ENCODE peak calls at places on chromosomes 13 and 19, in four cellular contexts. One of them, this sample, is unnamed.

GRCh38 chr19:11196406-11197287 is 698 bp downstream of the KANK2 start:
- DNase-seq in WERI-Rb-1: peak; percentile 49
- DNase-seq in cardiac muscle cell: peak; percentile 53
- DNase-seq in brain microvascular endothelial cell: no peak
- DNase-seq in this sample: peak; percentile 75

GRCh38 chr13:27765650-27766049 is 26.6 kb upstream of the GSX1 start:
- DNase-seq in WERI-Rb-1: no peak
- DNase-seq in brain microvascular endothelial cell: no peak
- DNase-seq in cardiac muscle cell: no peak
- DNase-seq in this sample: no peak

GRCh38 chr19:459724-460511 is 915 bp downstream of the SHC2 start:
- DNase-seq in brain microvascular endothelial cell: no peak
- DNase-seq in cardiac muscle cell: peak; percentile 79
- DNase-seq in WERI-Rb-1: peak; percentile 75
- DNase-seq in this sample: peak; percentile 79

GRCh38 chr13:75759531-75759930 is 123.4 kb downstream of the LMO7 start:
- DNase-seq in brain microvascular endothelial cell: no peak
- DNase-seq in cardiac muscle cell: no peak
- DNase-seq in WERI-Rb-1: no peak
- DNase-seq in this sample: no peak

GRCh38 chr13:62879071-62879470 is 1463.4 kb upstream of the PCDH20 start:
- DNase-seq in cardiac muscle cell: no peak
- DNase-seq in brain microvascular endothelial cell: peak; percentile 12
- DNase-seq in WERI-Rb-1: no peak
- DNase-seq in this sample: no peak

GRCh38 chr13:114282143-114282685 is 813 bp downstream of the UPF3A start:
- DNase-seq in cardiac muscle cell: peak; percentile 73
- DNase-seq in WERI-Rb-1: peak; percentile 58
- DNase-seq in brain microvascular endothelial cell: peak; percentile 17
- DNase-seq in this sample: peak; percentile 45

GRCh38 chr13:32022292-32022691 is 9.3 kb upstream of the FRY start:
- DNase-seq in WERI-Rb-1: peak; percentile 90
- DNase-seq in cardiac muscle cell: peak; percentile 35
- DNase-seq in brain microvascular endothelial cell: no peak
- DNase-seq in this sample: no peak

GRCh38 chr13:28583661-28584091 is 75.3 kb upstream of the POMP start:
- DNase-seq in WERI-Rb-1: no peak
- DNase-seq in cardiac muscle cell: no peak
- DNase-seq in brain microvascular endothelial cell: peak; percentile 32
- DNase-seq in this sample: no peak

GRCh38 chr13:93398167-93398566 is 171.6 kb downstream of the GPC6 start:
- DNase-seq in WERI-Rb-1: no peak
- DNase-seq in cardiac muscle cell: no peak
- DNase-seq in brain microvascular endothelial cell: peak; percentile 12
- DNase-seq in this sample: no peak

GRCh38 chr13:27372896-27373295 is 51.5 kb upstream of the GTF3A start:
- DNase-seq in brain microvascular endothelial cell: no peak
- DNase-seq in cardiac muscle cell: peak; percentile 27
- DNase-seq in WERI-Rb-1: peak; percentile 73
- DNase-seq in this sample: peak; percentile 81

GRCh38 chr13:110361365-110361911 is 54.4 kb downstream of the COL4A2 start:
- DNase-seq in WERI-Rb-1: peak; percentile 7
- DNase-seq in brain microvascular endothelial cell: peak; percentile 100
- DNase-seq in cardiac muscle cell: peak; percentile 42
- DNase-seq in this sample: no peak

GRCh38 chr19:51546650-51547396 is 15.4 kb upstream of the SIGLEC6 start:
- DNase-seq in brain microvascular endothelial cell: peak; percentile 90
- DNase-seq in WERI-Rb-1: no peak
- DNase-seq in cardiac muscle cell: no peak
- DNase-seq in this sample: no peak

GRCh38 chr13:44273991-44274810 is 99.4 kb upstream of the SERP2 start:
- DNase-seq in cardiac muscle cell: no peak
- DNase-seq in brain microvascular endothelial cell: no peak
- DNase-seq in WERI-Rb-1: no peak
- DNase-seq in this sample: no peak

GRCh38 chr19:3359850-3360493 is 6.4 kb upstream of the NFIC start:
- DNase-seq in WERI-Rb-1: no peak
- DNase-seq in brain microvascular endothelial cell: no peak
- DNase-seq in cardiac muscle cell: peak; percentile 77
- DNase-seq in this sample: no peak

GRCh38 chr19:16061943-16062342 is 14.4 kb upstream of the TPM4 start:
- DNase-seq in brain microvascular endothelial cell: no peak
- DNase-seq in cardiac muscle cell: no peak
- DNase-seq in WERI-Rb-1: no peak
- DNase-seq in this sample: no peak

GRCh38 chr19:47661161-47661560 is 52.1 kb upstream of the EHD2 start:
- DNase-seq in WERI-Rb-1: no peak
- DNase-seq in cardiac muscle cell: no peak
- DNase-seq in brain microvascular endothelial cell: no peak
- DNase-seq in this sample: no peak

GRCh38 chr13:98523455-98524102 is 53.3 kb downstream of the STK24 start:
- DNase-seq in WERI-Rb-1: no peak
- DNase-seq in brain microvascular endothelial cell: no peak
- DNase-seq in cardiac muscle cell: no peak
- DNase-seq in this sample: no peak

GRCh38 chr13:94263038-94263437 is 216.4 kb downstream of the DCT start:
- DNase-seq in WERI-Rb-1: no peak
- DNase-seq in brain microvascular endothelial cell: no peak
- DNase-seq in cardiac muscle cell: no peak
- DNase-seq in this sample: no peak

GRCh38 chr19:55179570-55180484 is at the start of gene SYT5:
- DNase-seq in brain microvascular endothelial cell: no peak
- DNase-seq in cardiac muscle cell: peak; percentile 71
- DNase-seq in WERI-Rb-1: peak; percentile 32
- DNase-seq in this sample: peak; percentile 67

GRCh38 chr13:104008075-104008474 is 941.9 kb upstream of the SLC10A2 start:
- DNase-seq in WERI-Rb-1: peak; percentile 16
- DNase-seq in brain microvascular endothelial cell: no peak
- DNase-seq in cardiac muscle cell: no peak
- DNase-seq in this sample: no peak

GRCh38 chr13:76516013-76516412 is 370.2 kb downstream of the KCTD12 start:
- DNase-seq in brain microvascular endothelial cell: peak; percentile 92
- DNase-seq in cardiac muscle cell: no peak
- DNase-seq in WERI-Rb-1: no peak
- DNase-seq in this sample: no peak

GRCh38 chr13:110201114-110201513 is 105.8 kb downstream of the COL4A1 start:
- DNase-seq in cardiac muscle cell: no peak
- DNase-seq in brain microvascular endothelial cell: no peak
- DNase-seq in WERI-Rb-1: no peak
- DNase-seq in this sample: no peak

GRCh38 chr19:2475018-2475701 is 767 bp upstream of the GADD45B start:
- DNase-seq in WERI-Rb-1: no peak
- DNase-seq in cardiac muscle cell: peak; percentile 61
- DNase-seq in brain microvascular endothelial cell: peak; percentile 58
- DNase-seq in this sample: peak; percentile 87

GRCh38 chr13:110368408-110368807 is 61.3 kb downstream of the COL4A2 start:
- DNase-seq in cardiac muscle cell: no peak
- DNase-seq in WERI-Rb-1: no peak
- DNase-seq in brain microvascular endothelial cell: no peak
- DNase-seq in this sample: no peak

GRCh38 chr13:32881074-32881791 is 135.0 kb upstream of the KL start:
- DNase-seq in cardiac muscle cell: no peak
- DNase-seq in WERI-Rb-1: no peak
- DNase-seq in brain microvascular endothelial cell: peak; percentile 35
- DNase-seq in this sample: no peak

GRCh38 chr19:43561144-43561970 is 14.0 kb downstream of the XRCC1 start:
- DNase-seq in cardiac muscle cell: no peak
- DNase-seq in brain microvascular endothelial cell: no peak
- DNase-seq in WERI-Rb-1: no peak
- DNase-seq in this sample: no peak

GRCh38 chr13:97855570-97855970 is 97.9 kb upstream of the IPO5 start:
- DNase-seq in brain microvascular endothelial cell: peak; percentile 51
- DNase-seq in cardiac muscle cell: peak; percentile 87
- DNase-seq in WERI-Rb-1: peak; percentile 69
- DNase-seq in this sample: no peak

GRCh38 chr13:113598481-113598880 is 13.9 kb downstream of the TFDP1 start:
- DNase-seq in WERI-Rb-1: peak; percentile 9
- DNase-seq in cardiac muscle cell: no peak
- DNase-seq in brain microvascular endothelial cell: no peak
- DNase-seq in this sample: no peak

GRCh38 chr13:31008400-31009115 is 76.1 kb downstream of the TEX26 start:
- DNase-seq in brain microvascular endothelial cell: peak; percentile 43
- DNase-seq in cardiac muscle cell: no peak
- DNase-seq in WERI-Rb-1: no peak
- DNase-seq in this sample: no peak

GRCh38 chr13:74529968-74530367 is 395.8 kb upstream of the KLF12 start:
- DNase-seq in WERI-Rb-1: no peak
- DNase-seq in brain microvascular endothelial cell: no peak
- DNase-seq in cardiac muscle cell: no peak
- DNase-seq in this sample: no peak

GRCh38 chr19:32890326-32890725 is 20.8 kb upstream of the SLC7A9 start:
- DNase-seq in brain microvascular endothelial cell: no peak
- DNase-seq in WERI-Rb-1: no peak
- DNase-seq in cardiac muscle cell: no peak
- DNase-seq in this sample: no peak

GRCh38 chr19:35973487-35973886 is 21.5 kb upstream of the SDHAF1 start:
- DNase-seq in brain microvascular endothelial cell: no peak
- DNase-seq in WERI-Rb-1: peak; percentile 52
- DNase-seq in cardiac muscle cell: no peak
- DNase-seq in this sample: no peak
- H3K27me3 ChIP-seq in brain microvascular endothelial cell: no peaks in the 10 kb centered on the region
- H3K27me3 ChIP-seq in WERI-Rb-1: no peaks in the 10 kb centered on the region
- H3K27me3 ChIP-seq in cardiac muscle cell: no peaks in the 10 kb centered on the region
- H3K27me3 ChIP-seq in this sample: no peaks in the 10 kb centered on the region

GRCh38 chr19:30167976-30168635 is 204.1 kb upstream of the ZNF536 start:
- DNase-seq in WERI-Rb-1: no peak
- DNase-seq in cardiac muscle cell: no peak
- DNase-seq in brain microvascular endothelial cell: no peak
- DNase-seq in this sample: no peak

GRCh38 chr19:30165228-30165813 is 206.9 kb upstream of the ZNF536 start:
- DNase-seq in WERI-Rb-1: no peak
- DNase-seq in brain microvascular endothelial cell: no peak
- DNase-seq in cardiac muscle cell: no peak
- DNase-seq in this sample: peak; percentile 35

GRCh38 chr19:30168760-30169159 is 203.4 kb upstream of the ZNF536 start:
- DNase-seq in brain microvascular endothelial cell: no peak
- DNase-seq in WERI-Rb-1: no peak
- DNase-seq in cardiac muscle cell: no peak
- DNase-seq in this sample: no peak

GRCh38 chr19:30169196-30169900 is 202.8 kb upstream of the ZNF536 start:
- DNase-seq in WERI-Rb-1: no peak
- DNase-seq in brain microvascular endothelial cell: no peak
- DNase-seq in cardiac muscle cell: no peak
- DNase-seq in this sample: peak; percentile 30

DNA sequence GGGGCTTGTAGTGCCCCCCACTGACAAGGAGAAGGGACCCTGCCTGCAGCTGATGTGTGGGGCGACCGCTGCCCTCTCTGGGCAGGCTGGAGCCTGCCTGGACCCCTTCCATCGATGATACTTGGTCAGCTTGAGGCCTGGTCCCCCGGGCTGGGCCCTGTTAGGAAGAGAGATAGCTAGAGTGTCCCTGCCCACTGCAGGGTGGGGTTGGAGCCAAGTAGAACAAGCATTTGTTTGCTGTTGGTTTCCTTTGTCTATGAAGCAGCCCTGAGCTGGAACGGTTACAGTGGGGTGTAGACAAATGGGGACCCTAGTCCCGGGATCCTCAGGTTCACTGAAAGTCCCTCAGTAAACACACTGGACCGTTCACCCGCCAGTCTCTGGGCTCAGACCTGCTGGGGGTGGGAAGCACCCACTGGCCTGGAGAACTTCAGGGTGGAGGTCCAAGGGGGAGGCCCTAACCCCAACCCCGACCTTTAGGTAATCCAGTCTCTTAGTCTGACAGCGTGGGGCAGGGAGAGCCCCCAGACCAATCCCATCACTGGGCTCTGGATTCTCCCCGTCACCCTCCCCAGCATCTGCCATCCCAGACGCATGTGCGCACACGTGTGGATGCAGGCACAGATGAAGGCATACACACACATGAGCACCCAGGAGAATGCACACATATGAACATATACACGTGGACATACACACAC is 204.8 kb upstream of the ZNF536 start:
- DNase-seq in WERI-Rb-1: no peak
- DNase-seq in cardiac muscle cell: no peak
- DNase-seq in brain microvascular endothelial cell: no peak
- DNase-seq in this sample: no peak
- H3K4me3 ChIP-seq in WERI-Rb-1: no peak overlapping the region
- H3K4me3 ChIP-seq in cardiac muscle cell: no peak overlapping the region
- H3K4me3 ChIP-seq in brain microvascular endothelial cell: no peak overlapping the region
- H3K4me3 ChIP-seq in this sample: no peak overlapping the region

GRCh38 chr19:35844482-35845214 is 7.7 kb downstream of the NPHS1 start:
- DNase-seq in brain microvascular endothelial cell: no peak
- DNase-seq in cardiac muscle cell: no peak
- DNase-seq in WERI-Rb-1: no peak
- DNase-seq in this sample: no peak
- H3K27me3 ChIP-seq in brain microvascular endothelial cell: peaks cover 25% of the 10 kb centered on the region
- H3K27me3 ChIP-seq in cardiac muscle cell: peaks cover 89% of the 10 kb centered on the region
- H3K27me3 ChIP-seq in WERI-Rb-1: no peaks in the 10 kb centered on the region
- H3K27me3 ChIP-seq in this sample: no peaks in the 10 kb centered on the region

GRCh38 chr19:6529351-6529750 is 1.5 kb upstream of the TNFSF9 start:
- DNase-seq in cardiac muscle cell: no peak
- DNase-seq in brain microvascular endothelial cell: no peak
- DNase-seq in WERI-Rb-1: no peak
- DNase-seq in this sample: no peak

GRCh38 chr19:6528544-6529121 is 2.2 kb upstream of the TNFSF9 start:
- DNase-seq in brain microvascular endothelial cell: no peak
- DNase-seq in WERI-Rb-1: no peak
- DNase-seq in cardiac muscle cell: peak; percentile 1
- DNase-seq in this sample: no peak

GRCh38 chr19:6530385-6531162 is at the start of gene TNFSF9:
- DNase-seq in brain microvascular endothelial cell: peak; percentile 85
- DNase-seq in cardiac muscle cell: peak; percentile 91
- DNase-seq in WERI-Rb-1: peak; percentile 89
- DNase-seq in this sample: peak; percentile 92

GRCh38 chr19:6529937-6530384 is 865 bp upstream of the TNFSF9 start:
- DNase-seq in cardiac muscle cell: no peak
- DNase-seq in brain microvascular endothelial cell: no peak
- DNase-seq in WERI-Rb-1: no peak
- DNase-seq in this sample: no peak

GRCh38 chr19:6527893-6528543 is 2.8 kb upstream of the TNFSF9 start:
- DNase-seq in brain microvascular endothelial cell: no peak
- DNase-seq in cardiac muscle cell: no peak
- DNase-seq in WERI-Rb-1: no peak
- DNase-seq in this sample: no peak
- H3K4me3 ChIP-seq in brain microvascular endothelial cell: no peak overlapping the region
- H3K4me3 ChIP-seq in cardiac muscle cell: no peak overlapping the region
- H3K4me3 ChIP-seq in WERI-Rb-1: no peak overlapping the region
- H3K4me3 ChIP-seq in this sample: no peak overlapping the region

GRCh38 chr19:49154279-49154678 is 917 bp downstream of the HRC start:
- DNase-seq in cardiac muscle cell: no peak
- DNase-seq in brain microvascular endothelial cell: no peak
- DNase-seq in WERI-Rb-1: no peak
- DNase-seq in this sample: no peak
- H3K27me3 ChIP-seq in cardiac muscle cell: no peaks in the 10 kb centered on the region
- H3K27me3 ChIP-seq in brain microvascular endothelial cell: no peaks in the 10 kb centered on the region
- H3K27me3 ChIP-seq in WERI-Rb-1: no peaks in the 10 kb centered on the region
- H3K27me3 ChIP-seq in this sample: no peaks in the 10 kb centered on the region

DNA sequence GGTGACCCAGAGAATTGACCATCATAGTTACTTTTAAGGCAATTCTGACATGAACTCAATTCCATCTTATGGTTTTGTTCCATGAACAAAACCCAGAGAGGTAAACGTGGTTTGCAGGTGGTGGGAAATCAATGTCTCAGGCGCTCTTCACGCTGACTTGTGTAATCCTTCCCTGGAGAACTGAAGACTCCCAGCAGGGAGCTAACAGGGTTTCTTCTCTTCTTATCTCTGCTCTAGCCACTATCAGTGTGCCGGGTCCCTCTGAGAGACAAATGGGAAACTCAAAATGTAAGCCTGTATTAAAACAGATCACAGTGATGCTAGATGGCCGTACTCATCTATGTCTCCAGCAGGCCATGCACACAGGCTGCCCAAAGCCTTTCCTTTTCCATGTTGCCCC is 57.6 kb upstream of the ARGLU1 start:
- DNase-seq in brain microvascular endothelial cell: no peak
- DNase-seq in WERI-Rb-1: no peak
- DNase-seq in cardiac muscle cell: no peak
- DNase-seq in this sample: no peak
- H3K4me3 ChIP-seq in brain microvascular endothelial cell: no peak overlapping the region
- H3K4me3 ChIP-seq in WERI-Rb-1: no peak overlapping the region
- H3K4me3 ChIP-seq in cardiac muscle cell: no peak overlapping the region
- H3K4me3 ChIP-seq in this sample: no peak overlapping the region